ENCODE peak calls at places on chromosomes 3 and 15, in eight cellular contexts. I is HEK293T; D is adrenal gland; W is stimulated activated CD4-positive, alpha-beta T cell treated with anti-CD3 and anti-CD28 coated beads, TNF-alpha, amount 100 ng/mL, for 4 hours; J is left ventricle myocardium superior; H is brain pericyte; Z is HTR-8/SVneo; V is pancreas. K is an unnamed sample.

GRCh38 chr15:48522911-48523310 is 122.6 kb downstream of the FBN1 start:
- DNase-seq in D (no peak), I (no peak), J (no peak), H (no peak), V (no peak), W (no peak), Z (no peak), K (no peak)

GRCh38 chr3:168096210-168096795 is 579 bp upstream of the GOLIM4 start:
- DNase-seq in J (peak; percentile 60), W (no peak), I (peak; percentile 70), Z (peak; percentile 67), D (peak; percentile 80), V (peak; percentile 60), H (peak; percentile 86), K (peak; percentile 77)

GRCh38 chr15:24956131-24956838 is 1.5 kb downstream of the SNRPN start:
- DNase-seq in D (peak; percentile 83), Z (peak; percentile 67), V (peak; percentile 85), I (no peak), J (peak; percentile 81), W (peak; percentile 59), H (peak; percentile 6), K (peak; percentile 68)

GRCh38 chr3:52123106-52123708 is 31.0 kb downstream of the POC1A start:
- DNase-seq in D (peak; percentile 77), J (peak; percentile 86), I (peak; percentile 86), W (peak; percentile 57), V (peak; percentile 87), Z (peak; percentile 84), H (no peak), K (peak; percentile 76)

GRCh38 chr3:128173849-128174248 is 20.6 kb downstream of the EEFSEC start:
- DNase-seq in J (no peak), Z (no peak), H (no peak), V (no peak), W (no peak), I (no peak), D (no peak), K (no peak)

GRCh38 chr3:112333386-112334334 is 704 bp downstream of the CD200 start:
- DNase-seq in Z (no peak), W (no peak), V (peak; percentile 28), I (no peak), D (no peak), J (peak; percentile 30), H (no peak), K (no peak)

GRCh38 chr15:86735244-86736040 is 655.8 kb downstream of the AGBL1 start:
- DNase-seq in H (no peak), I (no peak), V (no peak), W (no peak), J (no peak), Z (no peak), D (no peak), K (no peak)

GRCh38 chr3:156256256-156256655 is 135.9 kb downstream of the KCNAB1 start:
- DNase-seq in I (no peak), H (no peak), V (no peak), W (no peak), D (no peak), Z (no peak), J (no peak), K (no peak)

GRCh38 chr15:82832601-82833209 is 23.3 kb downstream of the WHAMM start:
- DNase-seq in D (no peak), J (no peak), I (no peak), H (no peak), V (no peak), Z (peak; percentile 78), W (peak; percentile 18), K (no peak)

GRCh38 chr15:59116141-59116540 is 11.2 kb downstream of the CCNB2 start:
- DNase-seq in J (no peak), H (no peak), V (no peak), I (no peak), W (no peak), Z (no peak), D (no peak), K (no peak)